ENCODE peak calls at places on chromosomes 11 and 22, in ten cellular contexts. Q, A, S, V, H, E, K, F, P and O are unnamed samples.

GRCh38 chr11:76280882-76281557 is 74.7 kb upstream of the WNT11 start:
- DNase-seq in E (no peak), F (no peak), Q (no peak), K (no peak), H (no peak), V (no peak), P (no peak), S (no peak), A (no peak), O (no peak)

GRCh38 chr22:17403906-17404305 is 34.6 kb downstream of the CECR2 start:
- DNase-seq in P (no peak), A (no peak), E (no peak), Q (peak), K (no peak), S (no peak), H (no peak), F (no peak), V (peak), O (no peak)

GRCh38 chr22:46150615-46151423 is 493 bp downstream of the PPARA start:
- DNase-seq in Q (no peak), H (peak), P (no peak), K (no peak), V (peak), S (no peak), F (peak), A (peak), E (peak), O (no peak)

GRCh38 chr11:75450826-75451783 is 18.1 kb upstream of the KLHL35 start:
- DNase-seq in V (no peak), F (peak), S (no peak), E (peak), P (no peak), A (peak), K (no peak), Q (no peak), H (peak), O (no peak)

GRCh38 chr22:21669026-21669425 is 3.2 kb downstream of the PPIL2 start:
- DNase-seq in H (no peak), P (no peak), V (no peak), Q (no peak), A (no peak), F (no peak), S (no peak), E (no peak), K (no peak), O (no peak)

GRCh38 chr11:26778000-26778757 is 56.3 kb upstream of the SLC5A12 start:
- DNase-seq in A (no peak), H (no peak), K (peak), E (no peak), Q (peak), V (no peak), S (peak), P (no peak), F (no peak), O (no peak)

GRCh38 chr11:117000741-117001096 is 97.5 kb downstream of the SIK3 start:
- DNase-seq in H (no peak), K (peak), P (no peak), V (no peak), S (no peak), F (no peak), E (no peak), Q (no peak), A (no peak), O (no peak)

GRCh38 chr22:28123989-28124766 is 205.1 kb upstream of the PITPNB start:
- DNase-seq in A (no peak), F (no peak), K (no peak), P (no peak), H (no peak), V (no peak), Q (no peak), S (no peak), E (no peak), O (no peak)

GRCh38 chr22:27625769-27626674 is 175.5 kb downstream of the MN1 start:
- DNase-seq in H (no peak), E (no peak), Q (peak), S (no peak), F (no peak), A (no peak), V (no peak), K (no peak), P (no peak), O (no peak)

GRCh38 chr22:42608481-42609361 is 6.0 kb downstream of the POLDIP3 start:
- DNase-seq in A (no peak), Q (peak), S (peak), F (no peak), K (peak), H (no peak), E (no peak), V (no peak), P (no peak), O (no peak)

GRCh38 chr11:77559686-77560425 is 29.9 kb upstream of the AQP11 start:
- DNase-seq in Q (peak), E (no peak), S (peak), P (no peak), A (no peak), H (no peak), F (no peak), K (peak), V (no peak), O (no peak)

GRCh38 chr11:86360775-86361395 is 13.8 kb upstream of the CCDC81 start:
- DNase-seq in H (no peak), E (no peak), A (peak), Q (peak), F (no peak), P (no peak), S (peak), K (peak), V (no peak), O (no peak)
- TF ChIP-seq CTCF in H (peak), E (peak), A (peak), Q (peak), F (no peak), P (no peak), S (peak), K (peak), V (peak), O (no peak)

GRCh38 chr11:14248577-14248976 is 110.4 kb downstream of the RRAS2 start:
- DNase-seq in K (no peak), P (no peak), F (peak), A (no peak), Q (no peak), S (no peak), E (peak), H (peak), V (no peak), O (no peak)
- TF ChIP-seq CTCF in K (no peak), P (no peak), F (no peak), A (no peak), Q (no peak), S (no peak), E (peak), H (peak), V (no peak), O (no peak)

GRCh38 chr11:23359297-23359696 is 499.0 kb upstream of the CCDC179 start:
- DNase-seq in V (peak), P (no peak), E (no peak), S (peak), F (no peak), A (no peak), K (peak), Q (peak), H (no peak), O (no peak)

GRCh38 chr11:23364076-23364475 is 503.8 kb upstream of the CCDC179 start:
- DNase-seq in K (peak), F (no peak), P (no peak), H (no peak), Q (no peak), V (no peak), A (no peak), S (peak), E (no peak), O (no peak)
- TF ChIP-seq CTCF in K (no peak), F (no peak), P (no peak), H (no peak), Q (no peak), V (no peak), A (no peak), S (no peak), E (no peak), O (no peak)

GRCh38 chr22:41368543-41368817 is 13.3 kb upstream of the TEF start:
- DNase-seq in Q (no peak), E (no peak), A (no peak), V (no peak), K (no peak), F (no peak), S (no peak), P (no peak), H (no peak), O (no peak)

GRCh38 chr22:41367680-41368542 is 13.8 kb upstream of the TEF start:
- DNase-seq in S (peak), A (no peak), F (no peak), K (peak), P (peak), Q (peak), H (peak), E (no peak), V (no peak), O (no peak)

GRCh38 chr22:41366323-41367014 is 15.3 kb upstream of the TEF start:
- DNase-seq in Q (no peak), K (no peak), V (no peak), P (peak), H (no peak), S (no peak), E (no peak), A (no peak), F (no peak), O (no peak)

GRCh38 chr22:41365425-41365824 is 16.3 kb upstream of the TEF start:
- DNase-seq in K (no peak), A (no peak), F (no peak), H (no peak), E (no peak), V (no peak), S (no peak), Q (no peak), P (no peak), O (no peak)

GRCh38 chr22:41367039-41367679 is 14.6 kb upstream of the TEF start:
- DNase-seq in F (no peak), V (no peak), Q (peak), S (peak), P (peak), E (peak), A (no peak), K (peak), H (peak), O (peak)
- TF ChIP-seq CTCF in F (no peak), V (no peak), Q (peak), S (peak), P (no peak), E (no peak), A (no peak), K (peak), H (peak), O (no peak)

GRCh38 chr11:60589611-60590010 is 74.4 kb downstream of the MS4A13 start:
- DNase-seq in H (no peak), F (no peak), A (no peak), V (no peak), S (no peak), P (no peak), Q (no peak), E (no peak), K (no peak), O (no peak)
- TF ChIP-seq CTCF in H (no peak), F (no peak), A (no peak), V (no peak), S (peak), P (no peak), Q (no peak), E (peak), K (no peak), O (no peak)

DNA sequence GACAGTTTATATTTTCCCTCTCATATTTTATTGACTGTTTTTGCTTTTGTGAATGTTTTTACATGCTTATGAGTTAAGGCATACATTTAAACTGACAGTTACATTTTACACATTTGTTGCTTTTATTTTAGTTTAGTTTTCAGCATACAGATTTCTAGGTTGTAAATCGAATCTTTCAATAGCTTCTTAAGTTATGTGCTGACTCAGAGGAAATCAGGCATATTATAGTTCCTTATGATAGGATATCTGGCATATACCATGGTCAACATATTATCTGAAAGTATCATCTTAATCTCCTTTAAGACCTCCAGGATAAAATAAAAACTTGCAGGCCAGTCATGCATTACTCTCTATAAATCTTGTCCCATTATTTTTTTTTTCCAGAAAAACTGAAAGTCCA is 916.6 kb downstream of the LRRC4C start:
- DNase-seq in F (no peak), V (no peak), Q (no peak), H (no peak), A (no peak), S (no peak), K (no peak), P (no peak), E (no peak), O (no peak)
- TF ChIP-seq CTCF in F (no peak), V (no peak), Q (no peak), H (no peak), A (no peak), S (no peak), K (no peak), P (no peak), E (no peak), O (no peak)

DNA sequence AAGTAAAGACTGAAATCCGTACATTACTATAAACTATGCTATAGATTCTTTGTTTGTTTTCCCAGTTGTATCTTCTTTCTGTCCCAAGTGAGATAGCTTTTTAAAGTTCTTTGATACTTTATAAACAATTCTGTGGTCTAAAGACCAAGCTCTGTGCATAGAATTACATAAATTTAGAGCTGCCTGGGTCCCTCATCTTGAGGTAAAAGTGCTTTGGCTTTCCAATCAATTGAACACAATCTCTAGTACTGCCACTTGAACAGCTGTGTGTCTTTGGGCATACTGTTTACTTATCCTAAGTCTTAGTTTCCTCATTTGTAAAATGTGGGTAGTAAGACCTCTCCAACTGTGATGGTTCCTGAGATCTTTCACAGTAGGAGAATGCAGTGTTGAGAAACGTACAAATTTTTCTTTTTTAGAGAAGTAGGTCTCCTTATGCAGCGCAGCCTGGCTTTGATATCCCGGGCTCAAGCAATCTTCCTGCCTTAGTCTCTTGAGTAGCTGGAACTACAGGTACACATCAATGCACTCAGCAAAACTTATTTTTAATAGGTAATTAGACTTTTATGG is 2.5 kb upstream of the EED start:
- DNase-seq in F (no peak), S (no peak), H (no peak), V (no peak), K (no peak), Q (no peak), E (no peak), A (no peak), P (no peak), O (no peak)
- TF ChIP-seq CTCF in F (no peak), S (no peak), H (no peak), V (no peak), K (no peak), Q (no peak), E (no peak), A (no peak), P (no peak), O (no peak)